ENCODE peak calls at places on chromosomes 12 and 14, in nine cellular contexts. D is prostate gland; R is A549; E is CD8-positive, alpha-beta T cell; G is transverse colon; K is esophagus squamous epithelium; Z is stomach; P is tibial artery; U is left lung. Y is an unnamed sample. For H3K4me1, the result is how much of the 10 kb centered on the place peaks cover.

GRCh38 chr12:111596985-111597730 is 2.0 kb downstream of the ATXN2 start:
- DNase-seq in D (peak), R (peak), E (no peak), G (peak), K (no peak), Z (peak), P (peak), U (peak), Y (peak)

GRCh38 chr14:39006721-39007410 is 96.2 kb downstream of the SEC23A start:
- DNase-seq in D (no peak), R (no peak), E (no peak), G (no peak), K (no peak), Z (no peak), P (no peak), U (no peak), Y (no peak)

GRCh38 chr12:11814362-11814761 is 164.9 kb downstream of the ETV6 start:
- DNase-seq in D (no peak), R (no peak), E (no peak), G (no peak), K (no peak), Z (no peak), P (no peak), U (no peak), Y (no peak)

GRCh38 chr14:100850841-100851585 is 25.1 kb downstream of the MEG3 start:
- DNase-seq in D (peak), R (peak), E (peak), G (peak), K (no peak), Z (peak), P (peak), U (peak), Y (peak)

GRCh38 chr12:109466305-109466704 is 10.8 kb downstream of the KCTD10 start:
- DNase-seq in D (no peak), R (no peak), E (no peak), G (no peak), K (no peak), Z (no peak), P (no peak), U (no peak), Y (no peak)

GRCh38 chr14:80448267-80448666 is 237.0 kb upstream of the DIO2 start:
- DNase-seq in D (no peak), R (no peak), E (no peak), G (no peak), K (no peak), Z (no peak), P (no peak), U (no peak), Y (no peak)

GRCh38 chr14:44404021-44404420 is 103.1 kb downstream of the FSCB start:
- DNase-seq in D (no peak), R (no peak), E (no peak), G (peak), K (no peak), Z (no peak), P (no peak), U (no peak), Y (no peak)

GRCh38 chr14:81236138-81236537 is 15.4 kb upstream of the GTF2A1 start:
- DNase-seq in D (no peak), R (no peak), E (no peak), G (no peak), K (no peak), Z (no peak), P (no peak), U (no peak), Y (no peak)

GRCh38 chr14:62138593-62138992 is 376.4 kb downstream of the SNAPC1 start:
- DNase-seq in D (no peak), R (no peak), E (no peak), G (no peak), K (no peak), Z (no peak), P (no peak), U (no peak), Y (no peak)

GRCh38 chr12:54413284-54414190 is 5.5 kb downstream of the ITGA5 start:
- DNase-seq in D (no peak), R (no peak), E (peak), G (peak), K (no peak), Z (peak), P (peak), U (peak), Y (peak)

GRCh38 chr14:61145258-61145902 is 135.8 kb downstream of the TMEM30B start:
- DNase-seq in D (peak), R (no peak), E (no peak), G (no peak), K (no peak), Z (no peak), P (no peak), U (no peak), Y (no peak)

GRCh38 chr12:105920161-105920684 is 218.5 kb downstream of the NUAK1 start:
- DNase-seq in D (peak), R (no peak), E (no peak), G (no peak), K (no peak), Z (no peak), P (no peak), U (no peak), Y (no peak)

GRCh38 chr12:49126852-49127763 is 4.1 kb downstream of the TUBA1B start:
- DNase-seq in D (no peak), R (no peak), E (no peak), G (no peak), K (no peak), Z (no peak), P (no peak), U (no peak), Y (no peak)

GRCh38 chr14:104361921-104362681 is 217.5 kb upstream of the C14orf180 start:
- DNase-seq in D (no peak), R (no peak), E (no peak), G (no peak), K (no peak), Z (peak), P (peak), U (peak), Y (no peak)

GRCh38 chr14:99564256-99564902 is 39.6 kb downstream of the CCDC85C start:
- DNase-seq in D (peak), R (no peak), E (no peak), G (no peak), K (no peak), Z (peak), P (peak), U (no peak), Y (no peak)

GRCh38 chr12:128140551-128140950 is 126.4 kb upstream of the TMEM132C start:
- DNase-seq in D (no peak), R (no peak), E (no peak), G (no peak), K (no peak), Z (no peak), P (no peak), U (no peak), Y (no peak)

GRCh38 chr12:55681142-55682077 is 26.3 kb downstream of the ITGA7 start:
- DNase-seq in D (no peak), R (peak), E (no peak), G (peak), K (no peak), Z (peak), P (peak), U (peak), Y (no peak)

GRCh38 chr12:20492251-20492728 is 124.0 kb downstream of the PDE3A start:
- DNase-seq in D (no peak), R (peak), E (no peak), G (no peak), K (no peak), Z (no peak), P (no peak), U (no peak), Y (no peak)

GRCh38 chr14:23361320-23361719 is 3.7 kb downstream of the EFS start:
- DNase-seq in D (no peak), R (no peak), E (no peak), G (no peak), K (no peak), Z (no peak), P (no peak), U (no peak), Y (no peak)

GRCh38 chr12:132043216-132043615 is 93.5 kb downstream of the EP400 start:
- DNase-seq in D (no peak), R (no peak), E (no peak), G (no peak), K (no peak), Z (no peak), P (no peak), U (no peak), Y (no peak)

GRCh38 chr12:76449993-76450392 is 101.8 kb upstream of the BBS10 start:
- DNase-seq in D (no peak), R (no peak), E (no peak), G (no peak), K (no peak), Z (no peak), P (no peak), U (no peak), Y (no peak)

GRCh38 chr14:53391156-53391555 is 238.0 kb upstream of the DDHD1 start:
- DNase-seq in D (no peak), R (no peak), E (no peak), G (no peak), K (no peak), Z (no peak), P (no peak), U (no peak), Y (no peak)

GRCh38 chr14:61765225-61765943 is 3.2 kb downstream of the SNAPC1 start:
- DNase-seq in D (peak), R (no peak), E (no peak), G (no peak), K (no peak), Z (no peak), P (no peak), U (no peak), Y (no peak)

GRCh38 chr12:57603323-57603722 is 1.3 kb upstream of the DTX3 start:
- DNase-seq in D (no peak), R (no peak), E (no peak), G (no peak), K (no peak), Z (no peak), P (no peak), U (no peak), Y (no peak)

GRCh38 chr14:40053396-40053795 is 621.2 kb upstream of the FBXO33 start:
- DNase-seq in D (no peak), R (no peak), E (no peak), G (no peak), K (no peak), Z (no peak), P (no peak), U (no peak), Y (no peak)

GRCh38 chr12:109737631-109738030 is 24.0 kb downstream of the FAM222A start:
- DNase-seq in D (no peak), R (no peak), E (no peak), G (no peak), K (no peak), Z (peak), P (peak), U (no peak), Y (no peak)

GRCh38 chr12:117872521-117873169 is 96.1 kb downstream of the KSR2 start:
- DNase-seq in D (no peak), R (no peak), E (no peak), G (no peak), K (no peak), Z (no peak), P (no peak), U (no peak), Y (no peak)

GRCh38 chr14:44782775-44783238 is 178.9 kb downstream of the KLHL28 start:
- DNase-seq in D (no peak), R (no peak), E (no peak), G (no peak), K (no peak), Z (no peak), P (no peak), U (no peak), Y (no peak)

GRCh38 chr12:110266980-110267620 is 13.9 kb upstream of the ATP2A2 start:
- DNase-seq in D (no peak), R (no peak), E (no peak), G (no peak), K (no peak), Z (no peak), P (no peak), U (peak), Y (no peak)

GRCh38 chr12:10364839-10365681 is 24.8 kb downstream of the KLRK1 start:
- DNase-seq in D (peak), R (peak), E (peak), G (peak), K (peak), Z (peak), P (peak), U (peak), Y (peak)

GRCh38 chr12:64678835-64679234 is 68.5 kb downstream of the RASSF3 start:
- DNase-seq in D (no peak), R (no peak), E (no peak), G (no peak), K (no peak), Z (no peak), P (no peak), U (no peak), Y (no peak)
- H3K4me1 ChIP-seq in D (under half), R (half or more), E (half or more), G (half or more), K (half or more), Z (under half), P (half or more), U (half or more), Y (half or more)

GRCh38 chr12:113334786-113335539 is at the start of gene SLC8B1:
- DNase-seq in D (peak), R (peak), E (peak), G (peak), K (peak), Z (peak), P (peak), U (peak), Y (peak)
- H3K4me1 ChIP-seq in D (under half), R (under half), E (under half), G (under half), K (under half), Z (under half), P (under half), U (under half), Y (under half)

DNA sequence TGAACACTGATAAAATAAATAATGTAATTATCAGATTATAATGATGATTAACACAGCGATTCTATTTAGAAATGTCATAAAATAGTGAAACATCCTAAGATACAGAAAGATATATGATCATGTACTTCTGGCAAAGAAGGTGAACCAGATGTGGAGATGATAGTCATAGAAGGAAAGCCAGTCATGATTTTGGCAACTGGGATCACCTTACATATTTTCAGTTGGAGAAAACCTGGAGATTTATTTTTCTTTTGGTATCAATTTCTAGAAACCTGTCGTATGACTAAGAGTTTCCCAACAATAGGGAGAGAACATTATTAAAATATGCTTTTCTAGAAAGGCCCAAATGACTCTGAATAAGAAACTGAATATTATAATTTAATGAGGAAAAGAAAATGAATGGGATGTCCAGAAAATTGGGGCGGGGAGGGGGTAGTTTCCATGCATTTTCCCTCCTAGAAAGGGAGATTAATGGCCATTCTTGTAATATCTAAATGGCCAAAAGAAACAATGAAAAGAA is 396.4 kb downstream of the ZFP36L1 start:
- DNase-seq in D (no peak), R (no peak), E (no peak), G (no peak), K (no peak), Z (no peak), P (no peak), U (no peak), Y (no peak)
- H3K4me1 ChIP-seq in D (under half), R (under half), E (under half), G (under half), K (under half), Z (under half), P (half or more), U (half or more), Y (under half)

DNA sequence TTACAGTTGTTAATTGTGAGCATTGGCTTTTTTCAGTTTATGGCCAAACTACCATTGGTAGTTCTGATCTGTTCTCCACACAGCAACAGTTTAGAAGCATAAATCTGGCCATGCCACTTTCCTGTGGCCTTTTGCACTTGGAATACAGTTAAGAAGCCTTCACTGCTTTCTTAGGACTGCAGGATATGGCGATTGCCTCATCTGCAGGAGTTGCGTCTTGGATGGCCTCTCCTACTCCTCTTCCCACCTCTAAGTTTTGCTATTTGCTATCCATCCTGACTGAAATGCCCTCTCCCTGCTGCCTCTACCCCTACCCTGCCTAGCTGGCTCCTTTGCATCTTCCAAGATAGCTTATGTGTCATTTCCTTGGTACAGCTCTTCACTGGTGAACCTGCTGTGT is 12.8 kb upstream of the BMAL2 start:
- DNase-seq in D (no peak), R (no peak), E (no peak), G (no peak), K (no peak), Z (no peak), P (no peak), U (no peak), Y (no peak)
- H3K4me1 ChIP-seq in D (under half), R (under half), E (under half), G (under half), K (under half), Z (under half), P (under half), U (under half), Y (under half)

GRCh38 chr12:1646908-1647669 is 18.1 kb downstream of the WNT5B start:
- DNase-seq in D (no peak), R (no peak), E (no peak), G (no peak), K (no peak), Z (no peak), P (no peak), U (no peak), Y (no peak)
- H3K4me1 ChIP-seq in D (under half), R (under half), E (under half), G (under half), K (under half), Z (under half), P (under half), U (under half), Y (under half)

DNA sequence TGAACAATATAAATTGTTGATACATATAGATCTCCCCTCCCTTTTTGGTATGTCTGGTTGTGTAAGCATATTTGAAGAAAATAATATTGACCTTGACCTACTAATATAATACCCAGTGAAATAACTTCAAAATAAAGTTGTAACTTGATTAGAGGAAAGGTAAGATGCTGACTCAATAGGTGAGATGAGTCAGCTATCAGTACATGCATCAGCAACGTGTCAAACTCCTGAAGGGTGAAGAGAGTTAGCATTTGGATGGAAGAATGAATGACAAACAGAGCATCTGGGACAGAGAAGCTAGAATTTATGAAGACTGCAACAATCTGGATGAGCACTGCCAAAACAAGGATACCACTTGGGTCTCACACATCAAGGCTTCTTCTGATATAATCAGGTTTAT is 74.9 kb downstream of the PPP2R5E start:
- DNase-seq in D (no peak), R (no peak), E (no peak), G (no peak), K (no peak), Z (no peak), P (no peak), U (no peak), Y (no peak)
- H3K4me1 ChIP-seq in D (under half), R (half or more), E (under half), G (under half), K (under half), Z (under half), P (under half), U (under half), Y (under half)

GRCh38 chr12:26135571-26135970 is 10.7 kb upstream of the BHLHE41 start:
- DNase-seq in D (no peak), R (no peak), E (no peak), G (no peak), K (no peak), Z (no peak), P (no peak), U (no peak), Y (no peak)

GRCh38 chr12:26134540-26134939 is 9.7 kb upstream of the BHLHE41 start:
- DNase-seq in D (no peak), R (no peak), E (no peak), G (no peak), K (no peak), Z (no peak), P (no peak), U (no peak), Y (no peak)

GRCh38 chr12:26136688-26137087 is 11.9 kb upstream of the BHLHE41 start:
- DNase-seq in D (no peak), R (no peak), E (no peak), G (no peak), K (no peak), Z (no peak), P (no peak), U (no peak), Y (no peak)

GRCh38 chr12:26133508-26133907 is 8.7 kb upstream of the BHLHE41 start:
- DNase-seq in D (no peak), R (no peak), E (no peak), G (no peak), K (no peak), Z (no peak), P (no peak), U (no peak), Y (no peak)

GRCh38 chr12:26135010-26135420 is 10.2 kb upstream of the BHLHE41 start:
- DNase-seq in D (peak), R (no peak), E (no peak), G (peak), K (no peak), Z (peak), P (peak), U (peak), Y (no peak)
- H3K4me1 ChIP-seq in D (under half), R (under half), E (under half), G (under half), K (under half), Z (under half), P (under half), U (under half), Y (under half)

GRCh38 chr12:47238665-47239064 is 158.9 kb upstream of the AMIGO2 start:
- DNase-seq in D (no peak), R (no peak), E (no peak), G (no peak), K (no peak), Z (no peak), P (no peak), U (no peak), Y (no peak)

GRCh38 chr12:47245623-47246022 is 165.9 kb upstream of the AMIGO2 start:
- DNase-seq in D (no peak), R (no peak), E (no peak), G (no peak), K (no peak), Z (no peak), P (no peak), U (no peak), Y (no peak)

GRCh38 chr12:47237751-47238211 is 158.0 kb upstream of the AMIGO2 start:
- DNase-seq in D (no peak), R (no peak), E (no peak), G (no peak), K (no peak), Z (no peak), P (no peak), U (no peak), Y (no peak)

GRCh38 chr12:47244730-47245285 is 165.0 kb upstream of the AMIGO2 start:
- DNase-seq in D (no peak), R (no peak), E (no peak), G (no peak), K (no peak), Z (no peak), P (no peak), U (no peak), Y (no peak)

GRCh38 chr12:47242426-47242825 is 162.7 kb upstream of the AMIGO2 start:
- DNase-seq in D (no peak), R (no peak), E (no peak), G (no peak), K (no peak), Z (no peak), P (no peak), U (no peak), Y (no peak)
- H3K4me1 ChIP-seq in D (under half), R (under half), E (under half), G (under half), K (under half), Z (under half), P (under half), U (under half), Y (under half)

DNA sequence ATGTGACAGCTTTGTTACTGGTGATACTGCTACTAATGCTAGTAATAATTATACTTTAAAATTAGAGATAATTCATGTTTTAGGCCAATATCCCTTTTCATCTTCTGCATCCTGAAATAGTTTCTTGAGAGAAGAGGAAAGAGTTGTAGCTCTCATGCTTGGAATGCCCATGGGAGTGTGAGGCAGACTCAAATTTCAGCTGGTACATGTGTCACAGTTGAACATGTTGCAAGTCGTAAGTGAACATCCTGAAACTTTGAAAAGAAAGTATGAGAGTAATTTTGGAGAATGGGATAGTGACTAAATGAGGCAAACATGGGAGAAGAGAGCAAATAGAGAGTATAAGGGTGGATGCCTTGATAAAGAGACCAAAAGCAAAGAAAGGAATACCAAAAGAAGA is 168.0 kb downstream of the TMTC3 start:
- DNase-seq in D (no peak), R (no peak), E (no peak), G (no peak), K (no peak), Z (no peak), P (no peak), U (no peak), Y (no peak)
- H3K4me1 ChIP-seq in D (under half), R (half or more), E (under half), G (under half), K (under half), Z (under half), P (under half), U (under half), Y (under half)